ENCODE peak calls at places on chromosome 13, in seven cellular contexts. A is T-helper 1 cell; V is A549; C is ELR; F is T-cell; U is activated CD4-positive, alpha-beta T cell treated with anti-CD3 and anti-CD28 coated beads, Interleukin-2, amount 10 ng/mL, durations not matched to agents 7 days and 5 days; G is A673. X is an unnamed sample.
A peak's percentile ranks its signal among the peaks of the same experiment; 100 is the strongest.

GRCh38 chr13:113035209-113035800 is 66.3 kb downstream of the MCF2L start:
- DNase-seq in A (no peak), U (no peak), G (no peak), F (no peak), V (no peak), C (no peak), X (peak; percentile 64)

GRCh38 chr13:43879323-43880181 is at the start of the genes CCDC122 and LACC1:
- DNase-seq in F (peak; percentile 68), A (peak; percentile 62), C (peak; percentile 85), V (peak; percentile 75), G (peak; percentile 77), U (peak; percentile 74), X (peak; percentile 55)

GRCh38 chr13:96780105-96780504 is 214.2 kb downstream of the OXGR1 start:
- DNase-seq in C (no peak), U (no peak), A (no peak), F (no peak), G (no peak), V (no peak), X (no peak)

GRCh38 chr13:28093871-28094270 is 6.5 kb downstream of the FLT3 start:
- DNase-seq in G (no peak), V (no peak), A (no peak), F (no peak), U (no peak), C (no peak), X (no peak)

GRCh38 chr13:27005976-27006518 is 165.6 kb downstream of the USP12 start:
- DNase-seq in C (no peak), A (no peak), U (no peak), F (no peak), V (no peak), G (no peak), X (no peak)

GRCh38 chr13:50127017-50127725 is 111.9 kb downstream of the KCNRG start:
- DNase-seq in G (no peak), U (peak; percentile 64), C (peak; percentile 35), F (peak; percentile 24), A (peak; percentile 54), V (no peak), X (no peak)

GRCh38 chr13:30319703-30320102 is 12.4 kb upstream of the KATNAL1 start:
- DNase-seq in A (no peak), F (no peak), V (no peak), U (no peak), C (no peak), G (peak; percentile 49), X (no peak)

GRCh38 chr13:95800455-95800854 is 123.5 kb downstream of the DNAJC3 start:
- DNase-seq in F (no peak), U (no peak), A (no peak), C (no peak), V (no peak), G (no peak), X (no peak)

GRCh38 chr13:96940961-96941360 is 53.3 kb downstream of the OXGR1 start:
- DNase-seq in F (no peak), C (no peak), A (no peak), V (no peak), G (no peak), U (no peak), X (no peak)

GRCh38 chr13:40568246-40568645 is 98.2 kb downstream of the FOXO1 start:
- DNase-seq in A (no peak), V (no peak), U (no peak), F (no peak), G (no peak), C (no peak), X (no peak)

GRCh38 chr13:46648166-46648607 is 95.2 kb downstream of the LRCH1 start:
- DNase-seq in A (no peak), F (no peak), C (no peak), G (peak; percentile 74), U (peak; percentile 22), V (peak; percentile 33), X (no peak)

GRCh38 chr13:42318570-42318969 is 46.6 kb downstream of the AKAP11 start:
- DNase-seq in A (no peak), V (no peak), F (no peak), C (no peak), G (no peak), U (no peak), X (no peak)

GRCh38 chr13:113207890-113208423 is 512 bp downstream of the PCID2 start:
- DNase-seq in G (peak; percentile 33), U (peak; percentile 26), V (peak; percentile 28), A (no peak), F (peak; percentile 5), C (peak; percentile 74), X (peak; percentile 60)

GRCh38 chr13:107138468-107138867 is 570.5 kb upstream of the ARGLU1 start:
- DNase-seq in V (no peak), A (no peak), F (no peak), U (no peak), C (no peak), G (no peak), X (no peak)

GRCh38 chr13:85333511-85333910 is 465.7 kb downstream of the SLITRK6 start:
- DNase-seq in F (no peak), U (no peak), A (no peak), V (no peak), G (peak; percentile 55), C (no peak), X (no peak)

GRCh38 chr13:41767801-41768200 is 193.1 kb downstream of the VWA8 start:
- DNase-seq in U (no peak), C (no peak), A (no peak), G (peak; percentile 31), F (no peak), V (no peak), X (no peak)

X was measured in H54.